ENCODE peak calls at places on chromosomes 3 and 15, in five cellular contexts. U is effector CD4-positive, alpha-beta T cell; V is endothelial cell; P is SJSA1; J is substantia nigra. M is an unnamed sample.

GRCh38 chr3:112699436-112699978 is 58.6 kb upstream of the CCDC80 start:
- DNase-seq in U (no peak), V (no peak), P (peak; percentile 50), J (no peak), M (no peak)

GRCh38 chr3:151316267-151316991 is at the start of gene GPR87:
- DNase-seq in U (no peak), V (no peak), P (no peak), J (no peak), M (no peak)

GRCh38 chr3:134344560-134344959 is 29.7 kb downstream of the AMOTL2 start:
- DNase-seq in U (no peak), V (no peak), P (no peak), J (no peak), M (no peak)

GRCh38 chr15:33160054-33160453 is 34.5 kb downstream of the FMN1 start:
- DNase-seq in U (no peak), V (no peak), P (no peak), J (no peak), M (no peak)

GRCh38 chr3:180252683-180253082 is 215.9 kb upstream of the PEX5L start:
- DNase-seq in U (no peak), V (no peak), P (no peak), J (no peak), M (no peak)

GRCh38 chr3:73759290-73759689 is 134.5 kb upstream of the PDZRN3 start:
- DNase-seq in U (no peak), V (no peak), P (no peak), J (no peak), M (no peak)

GRCh38 chr3:129310111-129310601 is 31.5 kb downstream of the HMCES start:
- DNase-seq in U (no peak), V (no peak), P (no peak), J (no peak), M (no peak)

GRCh38 chr15:50880221-50880620 is 28.3 kb upstream of the AP4E1 start:
- DNase-seq in U (no peak), V (no peak), P (no peak), J (no peak), M (no peak)

GRCh38 chr15:101781927-101782326 is 21.4 kb upstream of the OR4F6 start:
- DNase-seq in U (no peak), V (no peak), P (no peak), J (no peak), M (no peak)